ENCODE peak calls at places on chromosomes 16 and 17, in six cellular contexts. One of them, this sample, is unnamed.

GRCh38 chr17:42531455-42532354 is 4.3 kb upstream of the NAGLU start:
- DNase-seq in tibial nerve: no peak
- DNase-seq in upper lobe of right lung: peak; percentile 88
- DNase-seq in heart left ventricle: peak; percentile 69
- DNase-seq in sigmoid colon: peak; percentile 83
- DNase-seq in mesendoderm: peak; percentile 93
- DNase-seq in this sample: peak; percentile 26

GRCh38 chr17:17723354-17724261 is 42.4 kb downstream of the RAI1 start:
- DNase-seq in sigmoid colon: no peak
- DNase-seq in heart left ventricle: no peak
- DNase-seq in tibial nerve: no peak
- DNase-seq in mesendoderm: peak; percentile 75
- DNase-seq in upper lobe of right lung: no peak
- DNase-seq in this sample: peak; percentile 42

GRCh38 chr17:57915532-57915931 is 39.7 kb downstream of the CUEDC1 start:
- DNase-seq in upper lobe of right lung: no peak
- DNase-seq in sigmoid colon: no peak
- DNase-seq in tibial nerve: no peak
- DNase-seq in mesendoderm: peak; percentile 57
- DNase-seq in heart left ventricle: peak; percentile 48
- DNase-seq in this sample: no peak

GRCh38 chr17:45335721-45336120 is 18.9 kb upstream of the MAP3K14 start:
- DNase-seq in upper lobe of right lung: peak; percentile 2
- DNase-seq in sigmoid colon: peak; percentile 17
- DNase-seq in mesendoderm: no peak
- DNase-seq in tibial nerve: no peak
- DNase-seq in heart left ventricle: no peak
- DNase-seq in this sample: no peak

GRCh38 chr16:80931985-80932720 is 74.5 kb downstream of the CMC2 start:
- DNase-seq in sigmoid colon: peak; percentile 92
- DNase-seq in mesendoderm: peak; percentile 67
- DNase-seq in heart left ventricle: peak; percentile 78
- DNase-seq in upper lobe of right lung: peak; percentile 73
- DNase-seq in tibial nerve: peak; percentile 9
- DNase-seq in this sample: peak; percentile 49

GRCh38 chr17:72095316-72095715 is 25.5 kb upstream of the SOX9 start:
- DNase-seq in heart left ventricle: no peak
- DNase-seq in upper lobe of right lung: no peak
- DNase-seq in mesendoderm: no peak
- DNase-seq in tibial nerve: no peak
- DNase-seq in sigmoid colon: no peak
- DNase-seq in this sample: no peak

GRCh38 chr16:12988071-12988470 is 86.7 kb downstream of the SHISA9 start:
- DNase-seq in heart left ventricle: no peak
- DNase-seq in tibial nerve: no peak
- DNase-seq in sigmoid colon: no peak
- DNase-seq in upper lobe of right lung: no peak
- DNase-seq in mesendoderm: no peak
- DNase-seq in this sample: no peak

GRCh38 chr17:28675980-28676379 is 14.0 kb downstream of the SUPT6H start:
- DNase-seq in tibial nerve: no peak
- DNase-seq in sigmoid colon: no peak
- DNase-seq in upper lobe of right lung: no peak
- DNase-seq in heart left ventricle: no peak
- DNase-seq in mesendoderm: peak; percentile 48
- DNase-seq in this sample: no peak

GRCh38 chr17:48558057-48558456 is 13.1 kb upstream of the HOXB2 start:
- DNase-seq in tibial nerve: no peak
- DNase-seq in sigmoid colon: peak; percentile 73
- DNase-seq in upper lobe of right lung: peak; percentile 33
- DNase-seq in heart left ventricle: no peak
- DNase-seq in mesendoderm: no peak
- DNase-seq in this sample: no peak

GRCh38 chr17:7838291-7839075 is 4.5 kb downstream of the KDM6B start:
- DNase-seq in mesendoderm: peak; percentile 85
- DNase-seq in upper lobe of right lung: no peak
- DNase-seq in heart left ventricle: no peak
- DNase-seq in sigmoid colon: peak; percentile 66
- DNase-seq in tibial nerve: no peak
- DNase-seq in this sample: peak; percentile 57

GRCh38 chr16:83653785-83654184 is 154.0 kb upstream of the HSBP1 start:
- DNase-seq in tibial nerve: no peak
- DNase-seq in heart left ventricle: no peak
- DNase-seq in sigmoid colon: no peak
- DNase-seq in upper lobe of right lung: no peak
- DNase-seq in mesendoderm: no peak
- DNase-seq in this sample: no peak

GRCh38 chr16:56519459-56520250 is at the start of gene BBS2:
- DNase-seq in sigmoid colon: peak; percentile 94
- DNase-seq in heart left ventricle: peak; percentile 93
- DNase-seq in tibial nerve: peak; percentile 76
- DNase-seq in mesendoderm: peak; percentile 90
- DNase-seq in upper lobe of right lung: peak; percentile 96
- DNase-seq in this sample: peak; percentile 90

GRCh38 chr16:88337021-88337420 is 45.7 kb upstream of the ZNF469 start:
- DNase-seq in sigmoid colon: no peak
- DNase-seq in heart left ventricle: no peak
- DNase-seq in upper lobe of right lung: no peak
- DNase-seq in tibial nerve: no peak
- DNase-seq in mesendoderm: no peak
- DNase-seq in this sample: no peak

GRCh38 chr16:73170587-73170986 is 122.7 kb upstream of the ZFHX3 start:
- DNase-seq in upper lobe of right lung: no peak
- DNase-seq in heart left ventricle: no peak
- DNase-seq in sigmoid colon: no peak
- DNase-seq in tibial nerve: no peak
- DNase-seq in mesendoderm: peak; percentile 71
- DNase-seq in this sample: no peak

GRCh38 chr17:54941285-54941684 is 27.2 kb downstream of the COX11 start:
- DNase-seq in mesendoderm: no peak
- DNase-seq in upper lobe of right lung: no peak
- DNase-seq in sigmoid colon: no peak
- DNase-seq in heart left ventricle: no peak
- DNase-seq in tibial nerve: no peak
- DNase-seq in this sample: no peak

GRCh38 chr17:43755389-43755875 is 3.2 kb downstream of the SOST start:
- DNase-seq in sigmoid colon: peak; percentile 52
- DNase-seq in mesendoderm: peak; percentile 85
- DNase-seq in tibial nerve: no peak
- DNase-seq in heart left ventricle: no peak
- DNase-seq in upper lobe of right lung: no peak
- DNase-seq in this sample: no peak

GRCh38 chr16:9081183-9081582 is 10.3 kb upstream of the HAPSTR1 start:
- DNase-seq in heart left ventricle: no peak
- DNase-seq in sigmoid colon: no peak
- DNase-seq in mesendoderm: no peak
- DNase-seq in upper lobe of right lung: no peak
- DNase-seq in tibial nerve: no peak
- DNase-seq in this sample: no peak

GRCh38 chr17:30554839-30555751 is 77.9 kb downstream of the GOSR1 start:
- DNase-seq in sigmoid colon: no peak
- DNase-seq in heart left ventricle: no peak
- DNase-seq in tibial nerve: no peak
- DNase-seq in mesendoderm: peak; percentile 70
- DNase-seq in upper lobe of right lung: peak; percentile 59
- DNase-seq in this sample: no peak

GRCh38 chr16:60744198-60744597 is 1292.0 kb downstream of the CDH8 start:
- DNase-seq in mesendoderm: no peak
- DNase-seq in upper lobe of right lung: no peak
- DNase-seq in tibial nerve: no peak
- DNase-seq in heart left ventricle: no peak
- DNase-seq in sigmoid colon: no peak
- DNase-seq in this sample: no peak

GRCh38 chr17:63295288-63295687 is 150.8 kb downstream of the CYB561 start:
- DNase-seq in heart left ventricle: no peak
- DNase-seq in tibial nerve: no peak
- DNase-seq in sigmoid colon: no peak
- DNase-seq in upper lobe of right lung: no peak
- DNase-seq in mesendoderm: no peak
- DNase-seq in this sample: no peak

GRCh38 chr17:2710804-2711607 is 558 bp downstream of the CLUH start:
- DNase-seq in mesendoderm: peak; percentile 30
- DNase-seq in tibial nerve: no peak
- DNase-seq in heart left ventricle: no peak
- DNase-seq in sigmoid colon: peak; percentile 71
- DNase-seq in upper lobe of right lung: peak; percentile 79
- DNase-seq in this sample: no peak

GRCh38 chr16:73176577-73177013 is 128.7 kb upstream of the ZFHX3 start:
- DNase-seq in tibial nerve: no peak
- DNase-seq in upper lobe of right lung: no peak
- DNase-seq in sigmoid colon: no peak
- DNase-seq in heart left ventricle: no peak
- DNase-seq in mesendoderm: peak; percentile 62
- DNase-seq in this sample: no peak

GRCh38 chr17:39663340-39663687 is 1.8 kb upstream of the TCAP start:
- DNase-seq in mesendoderm: peak; percentile 31
- DNase-seq in upper lobe of right lung: no peak
- DNase-seq in tibial nerve: no peak
- DNase-seq in heart left ventricle: no peak
- DNase-seq in sigmoid colon: no peak
- DNase-seq in this sample: no peak

GRCh38 chr16:28105954-28106353 is 42.4 kb upstream of the GSG1L start:
- DNase-seq in heart left ventricle: no peak
- DNase-seq in sigmoid colon: no peak
- DNase-seq in upper lobe of right lung: peak; percentile 40
- DNase-seq in mesendoderm: no peak
- DNase-seq in tibial nerve: no peak
- DNase-seq in this sample: no peak

GRCh38 chr17:81910840-81911276 is 341 bp downstream of the PCYT2 start:
- DNase-seq in heart left ventricle: no peak
- DNase-seq in mesendoderm: no peak
- DNase-seq in sigmoid colon: peak; percentile 66
- DNase-seq in upper lobe of right lung: peak; percentile 76
- DNase-seq in tibial nerve: no peak
- DNase-seq in this sample: no peak
- H3K27ac ChIP-seq in heart left ventricle: no peak overlapping the region
- H3K27ac ChIP-seq in mesendoderm: no peak overlapping the region
- H3K27ac ChIP-seq in sigmoid colon: peak overlapping the region; percentile 69
- H3K27ac ChIP-seq in upper lobe of right lung: peak overlapping the region; percentile 60
- H3K27ac ChIP-seq in tibial nerve: peak overlapping the region; percentile 84
- H3K27ac ChIP-seq in this sample: no peak overlapping the region

DNA sequence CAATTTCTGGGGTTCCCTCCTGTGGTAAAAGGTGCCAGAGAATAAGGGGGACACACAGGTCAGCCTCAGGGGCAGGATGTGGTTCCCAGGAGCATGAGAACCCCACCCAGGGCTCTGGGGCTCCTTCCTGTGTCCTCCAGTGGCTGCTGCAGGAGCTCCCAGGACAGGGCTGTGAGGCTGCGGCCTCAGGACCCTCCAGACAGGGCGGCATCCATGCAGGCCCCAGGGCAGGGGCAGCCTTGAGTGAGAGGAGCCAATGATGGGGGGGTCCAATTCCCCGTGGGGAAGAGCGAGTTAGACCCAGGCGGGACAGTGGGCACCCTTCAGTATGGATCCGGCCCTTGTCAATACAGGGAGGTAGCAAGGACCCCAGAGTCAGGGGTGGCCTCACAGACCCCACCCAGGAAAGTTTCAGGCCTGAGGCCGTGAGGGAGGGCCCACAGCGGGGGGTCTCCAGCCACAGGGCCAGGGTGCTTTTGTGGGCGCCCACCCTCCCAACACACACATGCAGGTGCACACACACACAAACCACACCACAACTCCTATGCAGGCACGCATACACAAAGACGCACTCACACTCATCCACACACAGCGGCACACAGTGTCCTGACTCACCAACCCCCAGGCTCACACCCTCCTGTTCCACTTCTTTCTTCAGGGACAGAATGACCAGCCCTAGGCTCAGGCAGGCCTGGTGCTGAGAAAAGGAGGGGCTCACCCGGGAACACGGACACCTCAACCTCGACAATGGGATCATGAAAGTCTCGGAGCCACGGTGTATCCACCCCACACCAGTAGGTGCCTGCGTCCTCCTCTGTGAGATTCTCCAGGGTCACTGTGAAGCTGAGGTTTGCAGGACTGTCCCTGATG is 1.8 kb downstream of the CD300C start:
- DNase-seq in upper lobe of right lung: peak; percentile 51
- DNase-seq in mesendoderm: no peak
- DNase-seq in sigmoid colon: no peak
- DNase-seq in heart left ventricle: no peak
- DNase-seq in tibial nerve: no peak
- DNase-seq in this sample: no peak
- H3K27ac ChIP-seq in upper lobe of right lung: no peak overlapping the region
- H3K27ac ChIP-seq in mesendoderm: no peak overlapping the region
- H3K27ac ChIP-seq in sigmoid colon: no peak overlapping the region
- H3K27ac ChIP-seq in heart left ventricle: no peak overlapping the region
- H3K27ac ChIP-seq in tibial nerve: no peak overlapping the region
- H3K27ac ChIP-seq in this sample: no peak overlapping the region

GRCh38 chr16:10947211-10947787 is 2.9 kb downstream of the CLEC16A start:
- DNase-seq in sigmoid colon: no peak
- DNase-seq in heart left ventricle: no peak
- DNase-seq in upper lobe of right lung: peak; percentile 63
- DNase-seq in tibial nerve: no peak
- DNase-seq in mesendoderm: no peak
- DNase-seq in this sample: no peak
- H3K27ac ChIP-seq in sigmoid colon: no peak overlapping the region
- H3K27ac ChIP-seq in heart left ventricle: no peak overlapping the region
- H3K27ac ChIP-seq in upper lobe of right lung: no peak overlapping the region
- H3K27ac ChIP-seq in tibial nerve: peak overlapping the region; percentile 90
- H3K27ac ChIP-seq in mesendoderm: no peak overlapping the region
- H3K27ac ChIP-seq in this sample: no peak overlapping the region

GRCh38 chr16:49854227-49855203 is 1.4 kb downstream of the ZNF423 start:
- DNase-seq in sigmoid colon: peak; percentile 76
- DNase-seq in mesendoderm: peak; percentile 74
- DNase-seq in heart left ventricle: no peak
- DNase-seq in tibial nerve: no peak
- DNase-seq in upper lobe of right lung: peak; percentile 71
- DNase-seq in this sample: no peak

GRCh38 chr16:49855822-49856740 is at the start of gene ZNF423:
- DNase-seq in sigmoid colon: no peak
- DNase-seq in mesendoderm: peak; percentile 68
- DNase-seq in heart left ventricle: no peak
- DNase-seq in tibial nerve: no peak
- DNase-seq in upper lobe of right lung: no peak
- DNase-seq in this sample: no peak

GRCh38 chr16:49856741-49857330 is 924 bp upstream of the ZNF423 start:
- DNase-seq in heart left ventricle: peak; percentile 82
- DNase-seq in mesendoderm: peak; percentile 91
- DNase-seq in tibial nerve: peak; percentile 64
- DNase-seq in sigmoid colon: peak; percentile 91
- DNase-seq in upper lobe of right lung: peak; percentile 86
- DNase-seq in this sample: no peak

GRCh38 chr16:49857423-49858181 is 1.7 kb upstream of the ZNF423 start:
- DNase-seq in upper lobe of right lung: peak; percentile 76
- DNase-seq in tibial nerve: no peak
- DNase-seq in mesendoderm: peak; percentile 93
- DNase-seq in sigmoid colon: peak; percentile 82
- DNase-seq in heart left ventricle: peak; percentile 62
- DNase-seq in this sample: no peak

DNA sequence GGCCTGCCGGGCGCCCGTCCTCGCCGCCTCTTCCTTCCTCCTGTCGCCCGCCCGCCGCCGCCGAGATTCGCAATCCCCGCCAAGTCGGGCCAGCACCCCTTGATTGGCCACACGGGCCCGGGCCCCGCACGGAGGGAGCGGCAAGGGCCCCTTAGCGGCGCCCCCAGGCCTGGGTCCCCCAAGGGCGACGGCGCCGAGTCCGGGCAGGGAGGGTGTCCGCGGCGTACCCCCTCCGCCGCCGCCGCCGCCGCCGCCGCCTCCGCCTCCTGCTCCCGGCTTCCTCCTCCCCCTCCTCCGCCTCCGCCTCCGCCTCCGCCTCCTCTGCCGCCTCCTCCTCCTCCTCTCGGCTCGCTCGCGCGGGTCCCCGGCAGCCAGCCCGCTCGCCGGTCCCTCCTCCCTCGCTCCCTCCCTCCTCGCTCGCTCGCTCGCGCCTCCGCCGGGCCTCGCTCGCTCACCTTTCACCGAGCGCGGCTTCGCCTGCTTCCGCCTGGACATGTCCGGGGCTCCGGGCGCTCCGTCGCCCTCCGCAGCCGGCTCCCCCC is 561 bp downstream of the ZNF423 start:
- DNase-seq in mesendoderm: peak; percentile 91
- DNase-seq in sigmoid colon: peak; percentile 94
- DNase-seq in heart left ventricle: peak; percentile 91
- DNase-seq in tibial nerve: peak; percentile 69
- DNase-seq in upper lobe of right lung: peak; percentile 93
- DNase-seq in this sample: peak; percentile 63
- H3K27ac ChIP-seq in mesendoderm: peak overlapping the region; percentile 98
- H3K27ac ChIP-seq in sigmoid colon: peak overlapping the region; percentile 89
- H3K27ac ChIP-seq in heart left ventricle: peak overlapping the region; percentile 95
- H3K27ac ChIP-seq in tibial nerve: peak overlapping the region; percentile 95
- H3K27ac ChIP-seq in upper lobe of right lung: peak overlapping the region; percentile 82
- H3K27ac ChIP-seq in this sample: peak overlapping the region; percentile 76

This sample was measured in caudate nucleus.